ENCODE peak calls at places on chromosomes 3 and 15, in seven cellular contexts. L is cardiac fibroblast, I is fibroblast of mammary gland, N is left ventricle myocardium inferior, M is colonic mucosa, T is IMR-90, F is breast epithelium. W is an unnamed sample.

GRCh38 chr15:33059184-33059583 is 135.3 kb downstream of the FMN1 start:
- DNase-seq in T (peak), L (no peak), N (no peak), I (peak), F (no peak), M (no peak), W (no peak)

GRCh38 chr3:64900916-64901903 is 213.4 kb upstream of the ADAMTS9 start:
- DNase-seq in L (peak), T (peak), M (no peak), I (peak), N (no peak), F (no peak), W (no peak)

GRCh38 chr3:177522051-177522450 is 324.8 kb upstream of the TBL1XR1 start:
- DNase-seq in I (peak), N (no peak), L (no peak), T (no peak), M (no peak), F (no peak), W (no peak)

GRCh38 chr15:63473999-63474809 is 30.2 kb upstream of the USP3 start:
- DNase-seq in L (peak), T (peak), F (no peak), M (peak), I (peak), N (no peak), W (peak)

GRCh38 chr3:149339931-149340309 is 6.5 kb upstream of the TM4SF18 start:
- DNase-seq in T (peak), F (peak), N (peak), M (peak), L (peak), I (peak), W (peak)

GRCh38 chr3:46629571-46630517 is 17.5 kb downstream of the FAM240A start:
- DNase-seq in F (peak), T (peak), N (peak), I (peak), L (peak), M (peak), W (peak)

GRCh38 chr15:98954411-98954810 is 53.2 kb downstream of the PGPEP1L start:
- DNase-seq in L (peak), F (peak), N (peak), T (peak), I (peak), M (peak), W (no peak)

GRCh38 chr3:24944803-24945202 is 450.2 kb upstream of the THRB start:
- DNase-seq in I (no peak), T (no peak), N (no peak), L (no peak), M (no peak), F (no peak), W (no peak)

GRCh38 chr3:186757686-186758220 is 25.6 kb upstream of the EIF4A2 start:
- DNase-seq in I (no peak), F (no peak), L (no peak), T (no peak), M (no peak), N (no peak), W (no peak)

GRCh38 chr3:99999541-99999940 is 114.8 kb downstream of the FILIP1L start:
- DNase-seq in I (peak), N (no peak), T (peak), M (no peak), F (no peak), L (peak), W (peak)

GRCh38 chr3:191376742-191377141 is 46.4 kb upstream of the UTS2B start:
- DNase-seq in F (no peak), L (peak), M (peak), N (no peak), I (peak), T (peak), W (peak)

GRCh38 chr3:38528457-38528856 is 32.3 kb downstream of the EXOG start:
- DNase-seq in I (peak), T (no peak), L (no peak), M (no peak), F (no peak), N (no peak), W (no peak)

DNA sequence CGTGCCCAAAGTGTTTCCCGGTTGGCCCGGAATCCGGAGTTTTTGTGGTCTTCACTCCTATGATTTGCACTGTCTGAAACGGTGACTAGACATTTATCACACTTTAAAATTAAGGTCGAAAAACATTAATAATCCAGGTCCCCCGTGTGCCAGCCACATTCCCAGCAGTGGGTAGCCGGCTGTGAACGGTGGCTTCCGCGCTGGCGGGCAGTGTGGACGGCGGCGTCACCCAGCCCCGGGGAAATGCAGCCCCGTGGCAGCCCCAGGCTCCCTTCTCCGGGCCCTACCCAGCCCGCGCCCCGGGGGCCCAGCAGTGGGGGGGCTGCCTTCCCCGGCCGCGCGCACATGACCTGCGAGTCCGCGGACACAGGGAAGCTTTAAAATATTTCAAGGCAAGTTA is 25.3 kb downstream of the GABRA5 start:
- DNase-seq in I (no peak), F (no peak), T (no peak), M (no peak), L (no peak), N (no peak), W (no peak)
- H3K4me3 ChIP-seq in I (no peak), F (no peak), T (no peak), M (no peak), L (no peak), N (peak), W (no peak)

GRCh38 chr3:178522200-178523052 is 13.8 kb upstream of the KCNMB2 start:
- DNase-seq in M (no peak), T (no peak), F (no peak), N (no peak), L (no peak), I (no peak), W (no peak)
- TF ChIP-seq CTCF in M (no peak), T (no peak), F (no peak), N (no peak), L (no peak), I (no peak), W (no peak)

DNA sequence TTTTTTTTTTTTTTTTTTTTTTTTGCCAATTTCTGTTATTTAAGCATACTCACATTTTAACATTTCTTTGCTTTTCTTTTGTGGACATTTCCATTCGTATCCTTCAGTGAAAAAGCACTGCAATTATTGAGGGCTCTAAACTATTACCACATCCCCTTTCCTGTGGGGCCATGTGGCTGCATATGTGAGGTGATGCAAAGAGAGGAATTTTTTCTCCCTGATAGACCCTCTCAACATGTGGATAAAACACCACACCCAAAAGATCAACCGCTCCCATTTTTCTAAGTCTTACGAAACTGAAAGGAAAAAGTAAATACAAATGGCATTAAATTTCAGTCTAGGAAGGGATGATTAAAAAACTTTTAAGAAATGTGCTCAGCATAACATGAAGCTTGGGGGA is 68.8 kb downstream of the DNAJC13 start:
- DNase-seq in N (no peak), F (no peak), T (peak), L (peak), I (peak), M (no peak), W (peak)
- H3K4me3 ChIP-seq in N (no peak), F (no peak), T (no peak), L (no peak), I (no peak), M (no peak), W (no peak)

GRCh38 chr3:34202975-34203374 is 404.5 kb downstream of the PDCD6IP start:
- DNase-seq in I (no peak), F (no peak), T (no peak), M (no peak), L (no peak), N (no peak), W (peak)

GRCh38 chr3:34198309-34198708 is 399.9 kb downstream of the PDCD6IP start:
- DNase-seq in T (no peak), N (no peak), M (no peak), L (no peak), F (no peak), I (no peak), W (no peak)

GRCh38 chr3:34196914-34197313 is 398.5 kb downstream of the PDCD6IP start:
- DNase-seq in I (no peak), L (no peak), N (no peak), M (no peak), F (no peak), T (no peak), W (no peak)

GRCh38 chr3:34203386-34203785 is 405.0 kb downstream of the PDCD6IP start:
- DNase-seq in F (no peak), L (no peak), I (no peak), N (no peak), T (no peak), M (no peak), W (no peak)

GRCh38 chr3:34200576-34200975 is 402.1 kb downstream of the PDCD6IP start:
- DNase-seq in F (no peak), T (no peak), M (no peak), I (no peak), L (no peak), N (no peak), W (no peak)
- TF ChIP-seq CTCF in F (no peak), T (no peak), M (no peak), I (no peak), L (no peak), N (no peak), W (no peak)

DNA sequence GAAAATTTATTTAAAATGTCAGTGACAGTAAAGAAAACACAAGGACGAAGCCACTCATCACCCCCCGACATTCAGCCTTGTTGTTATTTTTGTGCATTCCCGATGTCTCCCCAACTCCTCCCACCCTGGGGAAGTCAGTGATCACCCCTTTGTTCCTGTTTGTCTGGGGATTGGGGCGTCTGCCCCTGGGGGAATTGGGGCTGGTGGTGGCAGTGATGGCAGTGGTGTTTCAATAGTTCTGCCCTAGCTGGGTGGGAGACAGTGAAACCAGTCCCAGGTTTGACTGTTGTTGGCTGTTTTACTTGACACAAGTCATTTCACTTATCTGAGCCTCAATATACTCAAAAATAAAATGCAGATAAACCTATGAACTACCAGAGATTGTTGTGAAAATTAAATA is 33.5 kb downstream of the IRAK2 start:
- DNase-seq in N (no peak), F (no peak), I (no peak), M (no peak), T (no peak), L (no peak), W (no peak)
- H3K4me3 ChIP-seq in N (no peak), F (no peak), I (no peak), M (no peak), T (no peak), L (no peak), W (no peak)